ENCODE peak calls at places on chromosomes 13 and 19, in ten cellular contexts. A is GM12878, Q is neuronal stem cell, D is GM23338, B is neural progenitor cell, J is fibroblast of lung, W is astrocyte, P is IMR-90, I is Karpas-422, L is PC-3. N is an unnamed sample.

GRCh38 chr19:33524024-33524664 is 2.6 kb upstream of the PEPD start:
- DNase-seq in A (no peak), Q (no peak), D (no peak), B (no peak), J (peak), W (no peak), P (no peak), I (no peak), L (no peak), N (no peak)

GRCh38 chr13:41606646-41607045 is 149.3 kb downstream of the RGCC start:
- DNase-seq in A (no peak), Q (no peak), D (no peak), B (no peak), J (no peak), W (no peak), P (no peak), I (no peak), L (no peak), N (no peak)

GRCh38 chr19:532578-533484 is 1.3 kb downstream of the CDC34 start:
- DNase-seq in A (no peak), Q (no peak), D (peak), B (peak), J (peak), W (peak), P (peak), I (peak), L (peak), N (peak)

GRCh38 chr19:39362682-39363657 is 20.7 kb downstream of the SAMD4B start:
- DNase-seq in A (no peak), Q (no peak), D (no peak), B (no peak), J (peak), W (peak), P (peak), I (no peak), L (peak), N (peak)

GRCh38 chr19:32018014-32018413 is 327.4 kb upstream of the ZNF507 start:
- DNase-seq in A (no peak), Q (no peak), D (no peak), B (no peak), J (peak), W (peak), P (no peak), I (no peak), L (no peak), N (peak)

GRCh38 chr19:52248256-52248655 is 21.1 kb upstream of the ZNF766 start:
- DNase-seq in A (no peak), Q (no peak), D (peak), B (peak), J (peak), W (no peak), P (peak), I (peak), L (peak), N (peak)

GRCh38 chr13:83819156-83819555 is 63.1 kb downstream of the SLITRK1 start:
- DNase-seq in A (no peak), Q (no peak), D (no peak), B (no peak), J (no peak), W (peak), P (no peak), I (no peak), L (no peak), N (no peak)

GRCh38 chr19:44889830-44890365 is 1.2 kb upstream of the TOMM40 start:
- DNase-seq in A (no peak), Q (no peak), D (no peak), B (no peak), J (no peak), W (no peak), P (no peak), I (no peak), L (no peak), N (no peak)

GRCh38 chr19:32404939-32405430 is 585 bp upstream of the DPY19L3 start:
- DNase-seq in A (no peak), Q (no peak), D (no peak), B (peak), J (peak), W (peak), P (peak), I (no peak), L (peak), N (no peak)

GRCh38 chr13:77323858-77324257 is 3.0 kb downstream of the MYCBP2 start:
- DNase-seq in A (no peak), Q (no peak), D (no peak), B (no peak), J (no peak), W (no peak), P (no peak), I (no peak), L (no peak), N (no peak)

GRCh38 chr13:109010912-109011311 is 381.5 kb downstream of the MYO16 start:
- DNase-seq in A (no peak), Q (no peak), D (peak), B (peak), J (no peak), W (no peak), P (no peak), I (no peak), L (no peak), N (no peak)

GRCh38 chr13:51518847-51519246 is 65.4 kb upstream of the WDFY2 start:
- DNase-seq in A (no peak), Q (no peak), D (no peak), B (no peak), J (no peak), W (peak), P (peak), I (no peak), L (peak), N (peak)
- H2AFZ ChIP-seq in A (no peak), Q (no peak), D (no peak), B (no peak), J (no peak), W (peak), P (peak), I (no peak), L (peak), N (no peak)

DNA sequence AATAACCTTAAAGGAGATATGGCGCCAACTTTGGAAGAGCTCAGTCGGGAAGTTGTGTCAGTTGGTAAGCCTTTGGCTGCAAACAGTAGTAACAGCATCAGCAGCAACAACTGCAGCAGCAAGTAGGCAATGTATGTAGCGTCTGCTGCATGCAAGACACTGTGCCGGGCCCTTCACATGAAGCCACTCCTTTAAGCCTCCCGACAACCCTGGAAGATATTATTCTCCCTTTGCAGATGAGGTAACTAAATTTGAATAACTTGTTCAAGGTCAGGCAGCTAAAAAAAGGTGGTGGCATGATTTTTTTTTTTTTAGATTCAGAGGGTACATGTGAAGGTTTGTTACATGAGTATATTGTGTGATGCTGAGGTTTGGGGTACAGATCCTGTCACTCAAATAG is 19.7 kb downstream of the SIPA1L3 start:
- DNase-seq in A (no peak), Q (no peak), D (no peak), B (no peak), J (no peak), W (no peak), P (no peak), I (peak), L (no peak), N (no peak)
- H2AFZ ChIP-seq in A (no peak), Q (no peak), D (no peak), B (no peak), J (no peak), W (no peak), P (no peak), I (no peak), L (no peak), N (no peak)

GRCh38 chr13:73849292-73849691 is 284.9 kb downstream of the KLF12 start:
- DNase-seq in A (no peak), Q (peak), D (peak), B (peak), J (peak), W (peak), P (peak), I (peak), L (peak), N (no peak)
- H2AFZ ChIP-seq in A (no peak), Q (no peak), D (no peak), B (peak), J (no peak), W (no peak), P (no peak), I (no peak), L (no peak), N (no peak)

GRCh38 chr19:55503447-55504251 is 15.4 kb downstream of the SSC5D start:
- DNase-seq in A (peak), Q (peak), D (peak), B (peak), J (peak), W (peak), P (peak), I (peak), L (peak), N (peak)
- H2AFZ ChIP-seq in A (peak), Q (peak), D (peak), B (peak), J (peak), W (peak), P (peak), I (peak), L (peak), N (peak)

GRCh38 chr13:98397861-98398260 is 179.0 kb downstream of the STK24 start:
- DNase-seq in A (no peak), Q (no peak), D (no peak), B (no peak), J (no peak), W (no peak), P (no peak), I (no peak), L (no peak), N (no peak)
- H2AFZ ChIP-seq in A (no peak), Q (no peak), D (no peak), B (no peak), J (no peak), W (no peak), P (no peak), I (no peak), L (no peak), N (no peak)

N was measured in mammary epithelial cell.